ENCODE peak calls at places on chromosomes 4 and X, in seven cellular contexts. One of them, this sample, is unnamed.
A peak's percentile ranks its signal among the peaks of the same experiment; 100 is the strongest.

GRCh38 chrX:122133478-122133877 is 1050.6 kb upstream of the GRIA3 start:
- DNase-seq in KBM-7: no peak
- DNase-seq in AG09319: no peak
- DNase-seq in EL: no peak
- DNase-seq in iris pigment epithelial cell: no peak
- DNase-seq in RCC 7860: no peak
- DNase-seq in T1000: no peak
- DNase-seq in this sample: no peak

GRCh38 chrX:34886011-34886410 is 56.6 kb upstream of the FAM47B start:
- DNase-seq in T1000: no peak
- DNase-seq in AG09319: no peak
- DNase-seq in EL: no peak
- DNase-seq in KBM-7: no peak
- DNase-seq in iris pigment epithelial cell: no peak
- DNase-seq in RCC 7860: no peak
- DNase-seq in this sample: no peak

GRCh38 chrX:153646620-153647373 is at the start of gene DUSP9:
- DNase-seq in iris pigment epithelial cell: peak; percentile 27
- DNase-seq in AG09319: no peak
- DNase-seq in RCC 7860: peak; percentile 11
- DNase-seq in T1000: no peak
- DNase-seq in KBM-7: peak; percentile 70
- DNase-seq in EL: peak; percentile 41
- DNase-seq in this sample: peak; percentile 28

GRCh38 chr4:11603594-11604194 is 175.0 kb upstream of the HS3ST1 start:
- DNase-seq in EL: no peak
- DNase-seq in KBM-7: no peak
- DNase-seq in iris pigment epithelial cell: no peak
- DNase-seq in T1000: no peak
- DNase-seq in AG09319: no peak
- DNase-seq in RCC 7860: no peak
- DNase-seq in this sample: no peak

GRCh38 chr4:113960684-113961321 is 18.6 kb downstream of the ARSJ start:
- DNase-seq in T1000: no peak
- DNase-seq in KBM-7: no peak
- DNase-seq in EL: no peak
- DNase-seq in AG09319: no peak
- DNase-seq in iris pigment epithelial cell: no peak
- DNase-seq in RCC 7860: no peak
- DNase-seq in this sample: no peak

GRCh38 chrX:109875831-109876230 is 127.1 kb upstream of the TMEM164 start:
- DNase-seq in RCC 7860: no peak
- DNase-seq in AG09319: no peak
- DNase-seq in EL: no peak
- DNase-seq in KBM-7: no peak
- DNase-seq in iris pigment epithelial cell: no peak
- DNase-seq in T1000: no peak
- DNase-seq in this sample: no peak

GRCh38 chr4:122044496-122044895 is 92.6 kb upstream of the TRPC3 start:
- DNase-seq in EL: no peak
- DNase-seq in T1000: no peak
- DNase-seq in RCC 7860: no peak
- DNase-seq in KBM-7: no peak
- DNase-seq in iris pigment epithelial cell: peak; percentile 31
- DNase-seq in AG09319: no peak
- DNase-seq in this sample: no peak

GRCh38 chr4:26737385-26737784 is 123.3 kb upstream of the STIM2 start:
- DNase-seq in AG09319: no peak
- DNase-seq in RCC 7860: no peak
- DNase-seq in T1000: no peak
- DNase-seq in iris pigment epithelial cell: no peak
- DNase-seq in KBM-7: no peak
- DNase-seq in EL: no peak
- DNase-seq in this sample: no peak

GRCh38 chr4:155666701-155667537 is at the start of gene GUCY1A1:
- DNase-seq in T1000: no peak
- DNase-seq in RCC 7860: no peak
- DNase-seq in iris pigment epithelial cell: peak; percentile 30
- DNase-seq in EL: peak; percentile 13
- DNase-seq in KBM-7: peak; percentile 84
- DNase-seq in AG09319: no peak
- DNase-seq in this sample: peak; percentile 82